ENCODE peak calls at places on chromosomes 4 and X, in five cellular contexts. Q is AG10803, T is mammary epithelial cell, E is ovary, C is right cardiac atrium. D is an unnamed sample.

GRCh38 chrX:57817302-57817701 is 93.0 kb downstream of the ZXDA start:
- DNase-seq in Q (peak; percentile 0), T (no peak), E (no peak), C (no peak), D (no peak)

GRCh38 chr4:67861513-67861912 is 22.3 kb downstream of the TMPRSS11D start:
- DNase-seq in Q (no peak), T (peak; percentile 76), E (no peak), C (no peak), D (no peak)

GRCh38 chrX:353566-354535 is 32.9 kb downstream of the PPP2R3B start:
- DNase-seq in Q (no peak), T (no peak), E (no peak), C (peak; percentile 40), D (no peak)

GRCh38 chr4:144557404-144557803 is 88.6 kb upstream of the HHIP start:
- DNase-seq in Q (no peak), T (no peak), E (no peak), C (no peak), D (peak; percentile 28)

GRCh38 chr4:108148316-108148715 is 20.4 kb downstream of the LEF1 start:
- DNase-seq in Q (no peak), T (no peak), E (no peak), C (no peak), D (no peak)

GRCh38 chr4:6180841-6181631 is 19.3 kb downstream of the JAKMIP1 start:
- DNase-seq in Q (no peak), T (no peak), E (no peak), C (no peak), D (peak; percentile 89)

GRCh38 chr4:54586343-54586953 is 71.3 kb upstream of the KIT start:
- DNase-seq in Q (peak; percentile 50), T (peak; percentile 64), E (no peak), C (no peak), D (no peak)

GRCh38 chr4:5510506-5510905 is 197.9 kb downstream of the EVC2 start:
- DNase-seq in Q (peak; percentile 4), T (no peak), E (no peak), C (no peak), D (no peak)

GRCh38 chr4:56857601-56858301 is 36.2 kb upstream of the SPINK2 start:
- DNase-seq in Q (peak; percentile 65), T (no peak), E (no peak), C (no peak), D (no peak)

GRCh38 chr4:4854649-4855292 is 4.7 kb upstream of the MSX1 start:
- DNase-seq in Q (no peak), T (no peak), E (no peak), C (peak; percentile 11), D (no peak)

DNA sequence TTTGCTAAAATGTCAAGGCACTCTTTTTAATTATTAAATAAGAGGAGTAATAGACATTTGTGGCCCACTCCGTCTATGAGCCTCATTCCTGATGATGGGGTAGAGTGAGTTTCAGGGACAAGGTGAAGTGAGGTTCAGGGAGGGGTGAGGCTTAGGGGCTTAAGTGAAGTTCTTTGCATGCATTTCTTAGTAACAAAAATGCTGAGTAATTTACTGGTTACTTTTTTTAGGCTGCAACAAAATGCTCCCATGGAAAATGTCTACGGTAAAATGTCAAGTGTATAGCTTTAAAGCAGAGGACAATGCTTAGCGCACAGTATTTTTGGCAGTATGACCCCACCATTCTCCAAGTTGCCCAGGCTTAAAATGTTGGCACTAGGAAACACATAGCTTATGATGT is 2.0 kb upstream of the USO1 start:
- DNase-seq in Q (no peak), T (no peak), E (no peak), C (no peak), D (no peak)
- H3K4me3 ChIP-seq in Q (no peak overlapping the region), T (no peak overlapping the region), E (no peak overlapping the region), C (no peak overlapping the region), D (no peak overlapping the region)

DNA sequence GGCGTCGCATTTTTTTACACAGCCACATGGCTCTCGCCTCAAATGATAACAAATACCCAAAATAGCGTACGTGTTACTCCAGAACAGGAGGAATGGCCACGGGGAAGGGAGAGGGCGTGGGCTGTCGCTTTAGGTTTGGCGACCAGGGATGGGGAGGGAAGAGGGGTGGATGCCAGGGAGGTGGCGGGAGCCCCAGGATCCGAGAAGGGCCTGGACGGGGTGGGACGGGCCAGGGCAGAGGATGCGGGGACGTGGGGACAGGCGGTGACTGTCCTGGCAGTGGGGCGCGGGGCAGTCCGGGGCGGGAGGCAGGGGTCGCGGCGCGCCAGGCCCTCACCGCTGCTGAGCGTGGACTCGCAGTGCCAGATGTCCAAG is 631 bp downstream of the TMEM47 start:
- DNase-seq in Q (no peak), T (peak; percentile 2), E (peak; percentile 23), C (peak; percentile 41), D (no peak)
- H3K4me3 ChIP-seq in Q (peak overlapping the region; percentile 80), T (peak overlapping the region; percentile 68), E (peak overlapping the region; percentile 73), C (peak overlapping the region; percentile 85), D (no peak overlapping the region)

GRCh38 chrX:37846558-37846933 is 825 bp downstream of the DYNLT3 start:
- DNase-seq in Q (no peak), T (no peak), E (no peak), C (no peak), D (no peak)

GRCh38 chrX:37846934-37847732 is at the start of gene DYNLT3:
- DNase-seq in Q (peak; percentile 59), T (peak; percentile 77), E (peak; percentile 74), C (peak; percentile 93), D (no peak)

GRCh38 chrX:37846141-37846540 is 1.2 kb downstream of the DYNLT3 start:
- DNase-seq in Q (no peak), T (peak; percentile 73), E (no peak), C (no peak), D (no peak)

GRCh38 chrX:37844622-37845021 is 2.7 kb downstream of the DYNLT3 start:
- DNase-seq in Q (no peak), T (peak; percentile 73), E (no peak), C (no peak), D (no peak)

DNA sequence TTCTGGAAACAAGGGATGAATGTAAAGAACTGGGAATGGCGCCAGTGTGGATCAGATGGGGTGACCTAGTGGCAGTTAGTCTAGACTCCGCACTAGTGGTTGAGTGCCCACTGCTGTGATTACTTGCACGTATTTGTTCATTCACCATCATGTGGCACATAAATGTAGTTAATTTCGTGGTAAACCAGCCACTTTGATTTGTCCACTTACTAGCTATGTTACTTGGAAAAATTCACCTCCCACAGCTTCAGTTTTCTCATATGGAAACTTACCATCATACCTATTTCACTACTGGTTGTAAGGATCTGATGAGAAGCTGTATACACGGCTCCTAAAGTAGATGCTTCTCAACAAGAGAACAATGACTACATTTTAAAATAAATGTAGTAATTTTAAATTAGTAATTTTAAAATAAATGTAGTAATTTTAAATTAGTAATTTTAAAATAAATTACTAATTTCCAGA is 394 bp upstream of the DYNLT3 start:
- DNase-seq in Q (no peak), T (no peak), E (no peak), C (no peak), D (no peak)
- H3K4me3 ChIP-seq in Q (peak overlapping the region; percentile 72), T (peak overlapping the region; percentile 74), E (peak overlapping the region; percentile 75), C (peak overlapping the region; percentile 94), D (no peak overlapping the region)

DNA sequence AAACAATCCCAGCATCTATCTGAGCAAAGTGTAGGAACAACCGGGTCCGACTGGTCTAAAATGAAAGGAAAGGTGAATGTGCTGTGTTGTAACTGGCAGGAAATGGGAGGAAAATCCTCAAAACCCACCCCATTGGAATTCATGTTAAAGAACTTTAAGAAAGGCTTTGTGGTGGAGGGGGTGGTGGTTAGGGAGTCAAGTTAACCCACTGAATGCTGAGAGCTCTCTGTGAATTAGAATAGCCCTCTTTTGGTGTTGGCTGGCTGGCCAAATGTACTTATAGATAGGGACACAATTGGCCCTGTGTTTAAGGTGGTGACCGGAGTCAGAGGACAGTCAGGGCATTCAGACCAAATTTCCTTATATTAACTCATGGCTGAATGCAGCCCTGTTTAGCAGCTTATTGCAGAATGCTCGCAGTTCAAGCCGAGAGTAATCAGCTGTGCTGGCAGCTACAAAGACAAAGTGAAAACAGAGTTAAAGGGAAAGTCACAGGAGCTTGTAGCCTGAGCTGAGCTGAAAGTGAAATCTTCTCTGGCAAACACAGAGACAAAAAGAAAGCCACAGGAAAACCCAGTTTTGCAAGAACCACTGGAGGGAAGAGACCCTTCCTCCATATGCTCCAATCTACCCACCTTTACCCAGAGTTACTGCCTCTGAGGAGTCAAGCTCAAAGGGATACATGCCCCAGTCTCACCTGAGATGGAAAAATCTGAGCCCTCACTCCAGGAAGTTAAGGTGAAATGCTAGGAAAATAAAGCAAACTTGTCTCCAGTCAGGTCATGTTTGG is 38.5 kb upstream of the UGT2B7 start:
- DNase-seq in Q (no peak), T (no peak), E (no peak), C (no peak), D (no peak)
- H3K4me3 ChIP-seq in Q (no peak overlapping the region), T (no peak overlapping the region), E (no peak overlapping the region), C (no peak overlapping the region), D (no peak overlapping the region)

GRCh38 chr4:102687373-102687981 is 73.3 kb downstream of the MANBA start:
- DNase-seq in Q (peak; percentile 33), T (peak; percentile 94), E (no peak), C (no peak), D (no peak)
- H3K4me3 ChIP-seq in Q (no peak overlapping the region), T (no peak overlapping the region), E (no peak overlapping the region), C (no peak overlapping the region), D (no peak overlapping the region)

DNA sequence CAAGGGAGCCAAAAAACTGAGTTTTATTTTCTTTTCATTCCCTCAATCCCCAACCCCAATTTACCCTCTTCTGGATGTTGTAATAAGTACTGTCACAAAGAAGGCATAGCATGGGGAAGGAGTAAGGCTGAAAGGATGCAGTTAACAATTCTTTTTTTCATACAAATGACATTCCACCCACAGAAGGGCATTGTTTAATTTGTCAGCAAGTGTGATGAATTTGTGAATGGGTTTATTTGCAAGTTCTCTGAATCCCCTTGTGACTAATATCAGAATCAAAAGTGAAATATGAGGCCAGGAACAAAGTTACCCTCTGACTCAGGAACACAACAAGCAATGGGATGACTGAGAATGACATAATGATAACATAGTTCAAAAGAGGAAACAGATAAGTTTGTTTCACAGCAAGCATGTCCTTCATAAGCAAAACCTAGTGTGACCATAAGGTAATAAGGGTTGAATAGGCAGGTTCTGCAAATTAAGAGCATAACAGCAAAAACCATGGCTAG is 2.1 kb downstream of the GEMIN8 start:
- DNase-seq in Q (peak; percentile 57), T (peak; percentile 88), E (no peak), C (no peak), D (no peak)
- H3K4me3 ChIP-seq in Q (no peak overlapping the region), T (no peak overlapping the region), E (no peak overlapping the region), C (no peak overlapping the region), D (no peak overlapping the region)

DNA sequence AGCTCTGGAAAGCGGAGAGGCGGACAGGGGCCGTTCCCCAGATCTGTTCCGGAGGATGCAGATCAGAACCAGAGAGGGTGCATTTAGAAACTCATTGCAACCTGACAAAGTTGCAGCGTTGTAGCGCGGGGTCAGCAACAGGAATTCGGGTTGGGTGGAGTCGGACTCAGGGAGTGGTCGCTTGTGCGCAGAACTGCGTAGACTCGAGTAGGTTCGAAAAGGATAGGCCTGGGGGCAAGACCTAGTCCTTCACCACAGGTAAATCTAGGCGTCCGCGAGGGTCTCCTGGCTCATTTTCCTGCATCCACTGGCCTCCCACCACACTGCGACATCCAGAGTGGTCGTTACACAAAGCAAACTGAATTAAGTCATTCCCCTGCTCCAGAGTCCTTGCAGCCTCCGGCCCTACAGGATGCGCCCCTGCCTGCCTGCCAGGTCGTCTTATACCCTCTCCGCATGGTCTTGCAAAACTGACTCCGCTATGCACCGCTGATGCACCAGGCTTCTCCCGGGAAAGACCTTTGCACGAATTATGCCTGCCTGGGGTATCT is 4.7 kb upstream of the ZNF518B start:
- DNase-seq in Q (no peak), T (no peak), E (no peak), C (no peak), D (no peak)
- H3K4me3 ChIP-seq in Q (peak overlapping the region; percentile 41), T (no peak overlapping the region), E (no peak overlapping the region), C (peak overlapping the region; percentile 13), D (no peak overlapping the region)

GRCh38 chr4:170672571-170672970 is 582.8 kb upstream of the AADAT start:
- DNase-seq in Q (no peak), T (peak; percentile 23), E (no peak), C (no peak), D (no peak)
- H3K4me3 ChIP-seq in Q (no peak overlapping the region), T (no peak overlapping the region), E (no peak overlapping the region), C (no peak overlapping the region), D (no peak overlapping the region)